ENCODE peak calls at places on chromosomes 6 and 20, in seven cellular contexts. H is esophagus muscularis mucosa, M is prostate gland, K is spleen, S is transverse colon, D is breast epithelium, N is HCT116. W is an unnamed sample.
A peak's percentile ranks its signal among the peaks of the same experiment; 100 is the strongest.

GRCh38 chr6:43453831-43454230 is 1.5 kb downstream of the DLK2 start:
- DNase-seq in H (no peak), M (no peak), K (no peak), S (no peak), D (no peak), N (no peak), W (no peak)

GRCh38 chr20:36861625-36861874 is 14.4 kb upstream of the TLDC2 start:
- DNase-seq in H (no peak), M (no peak), K (peak; percentile 78), S (no peak), D (no peak), N (no peak), W (no peak)

GRCh38 chr6:144402750-144403149 is 117.6 kb downstream of the UTRN start:
- DNase-seq in H (no peak), M (no peak), K (no peak), S (no peak), D (no peak), N (no peak), W (no peak)

GRCh38 chr20:13817342-13817741 is 32.5 kb downstream of the NDUFAF5 start:
- DNase-seq in H (no peak), M (no peak), K (no peak), S (no peak), D (no peak), N (no peak), W (no peak)

GRCh38 chr20:57746201-57746600 is 36.4 kb upstream of the PMEPA1 start:
- DNase-seq in H (no peak), M (no peak), K (peak; percentile 63), S (no peak), D (no peak), N (no peak), W (no peak)

GRCh38 chr6:165913676-165914570 is 250.9 kb upstream of the PDE10A start:
- DNase-seq in H (no peak), M (no peak), K (no peak), S (no peak), D (no peak), N (no peak), W (no peak)

GRCh38 chr6:53179961-53180651 is 31.5 kb upstream of the GCM1 start:
- DNase-seq in H (no peak), M (peak; percentile 58), K (peak; percentile 77), S (peak; percentile 59), D (peak; percentile 50), N (no peak), W (no peak)

GRCh38 chr6:107732461-107732860 is 91.7 kb downstream of the SCML4 start:
- DNase-seq in H (peak; percentile 62), M (no peak), K (no peak), S (no peak), D (no peak), N (no peak), W (no peak)

GRCh38 chr6:28383235-28384142 is 16.1 kb downstream of the ZSCAN12 start:
- DNase-seq in H (peak; percentile 96), M (peak; percentile 76), K (peak; percentile 93), S (peak; percentile 92), D (peak; percentile 80), N (peak; percentile 82), W (no peak)

GRCh38 chr6:80403365-80403764 is 296.9 kb downstream of the BCKDHB start:
- DNase-seq in H (no peak), M (no peak), K (no peak), S (no peak), D (no peak), N (no peak), W (no peak)

GRCh38 chr20:24811020-24811419 is 138.0 kb upstream of the CST7 start:
- DNase-seq in H (no peak), M (no peak), K (peak; percentile 41), S (no peak), D (no peak), N (no peak), W (no peak)

GRCh38 chr6:42391441-42391840 is 60.3 kb downstream of the TRERF1 start:
- DNase-seq in H (no peak), M (no peak), K (no peak), S (no peak), D (no peak), N (no peak), W (no peak)

GRCh38 chr6:41222045-41222444 is 6.1 kb upstream of the TREML4 start:
- DNase-seq in H (peak; percentile 77), M (no peak), K (no peak), S (no peak), D (no peak), N (no peak), W (no peak)

GRCh38 chr20:44736170-44737021 is 9.3 kb upstream of the KCNK15 start:
- DNase-seq in H (no peak), M (no peak), K (no peak), S (peak; percentile 44), D (peak; percentile 40), N (peak; percentile 89), W (no peak)

GRCh38 chr6:132021552-132022375 is 70.6 kb upstream of the CCN2 start:
- DNase-seq in H (no peak), M (no peak), K (no peak), S (no peak), D (peak; percentile 47), N (no peak), W (no peak)

GRCh38 chr6:56048601-56049000 is 173.2 kb upstream of the BMP5 start:
- DNase-seq in H (no peak), M (no peak), K (no peak), S (no peak), D (no peak), N (no peak), W (no peak)

DNA sequence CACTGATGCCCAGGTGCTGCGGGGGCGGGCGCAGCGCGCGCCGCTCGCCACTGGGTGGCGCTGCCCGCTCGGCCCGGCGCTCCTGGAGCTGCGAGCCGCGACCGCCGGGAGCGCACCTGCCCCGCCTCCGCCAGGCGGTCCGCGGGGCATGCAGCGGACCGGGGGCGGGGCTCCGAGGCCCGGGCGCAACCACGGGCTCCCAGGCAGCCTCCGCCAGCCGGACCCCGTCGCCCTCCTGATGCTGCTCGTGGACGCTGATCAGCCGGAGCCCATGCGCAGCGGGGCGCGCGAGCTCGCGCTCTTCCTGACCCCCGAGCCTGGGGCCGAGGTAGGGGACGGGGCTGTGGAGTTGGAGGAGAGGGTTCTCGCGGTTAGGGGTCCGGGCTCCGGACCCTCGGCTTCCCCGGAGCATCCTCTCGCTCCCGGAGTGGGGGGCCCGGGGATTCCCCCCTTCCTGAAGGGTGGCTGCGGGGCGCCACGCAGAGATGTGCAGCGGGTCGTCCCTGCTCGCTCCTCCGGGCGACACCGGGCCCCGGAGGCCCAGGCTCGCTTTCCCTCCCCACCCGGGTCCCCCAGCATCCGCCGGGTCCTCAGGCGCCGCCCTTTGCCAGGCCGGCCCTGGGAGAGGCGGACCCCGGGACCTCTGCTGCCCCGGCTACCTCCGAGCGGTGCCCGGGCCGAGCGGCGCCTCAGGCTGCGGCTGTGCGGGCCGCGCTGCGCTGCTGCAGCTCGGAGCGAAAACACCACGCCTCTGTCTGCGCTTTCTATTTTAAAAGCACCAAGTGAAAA is at the start of gene BCAS4:
- DNase-seq in H (no peak), M (peak; percentile 71), K (peak; percentile 95), S (peak; percentile 84), D (peak; percentile 70), N (peak; percentile 42), W (peak; percentile 88)
- TF ChIP-seq POLR2AphosphoS5 in H (no peak), M (no peak), K (peak; percentile 67), S (no peak), D (no peak), N (peak; percentile 68), W (peak; percentile 58)

GRCh38 chr6:11218827-11219826 is 13.3 kb downstream of the NEDD9 start:
- DNase-seq in H (no peak), M (peak; percentile 50), K (no peak), S (peak; percentile 67), D (peak; percentile 65), N (no peak), W (no peak)
- TF ChIP-seq POLR2A in H (no peak), M (no peak), K (no peak), S (peak; percentile 11), D (no peak), N (no peak), W (no peak)

GRCh38 chr6:14664112-14664592 is 546.6 kb downstream of the CD83 start:
- DNase-seq in H (no peak), M (no peak), K (peak; percentile 82), S (no peak), D (no peak), N (no peak), W (no peak)

GRCh38 chr6:14665827-14666724 is 548.5 kb downstream of the CD83 start:
- DNase-seq in H (no peak), M (no peak), K (no peak), S (peak; percentile 15), D (no peak), N (no peak), W (no peak)

GRCh38 chr6:14661696-14662095 is 544.1 kb downstream of the CD83 start:
- DNase-seq in H (no peak), M (no peak), K (no peak), S (no peak), D (no peak), N (no peak), W (no peak)

GRCh38 chr6:14661188-14661587 is 543.6 kb downstream of the CD83 start:
- DNase-seq in H (no peak), M (no peak), K (no peak), S (no peak), D (no peak), N (no peak), W (no peak)

DNA sequence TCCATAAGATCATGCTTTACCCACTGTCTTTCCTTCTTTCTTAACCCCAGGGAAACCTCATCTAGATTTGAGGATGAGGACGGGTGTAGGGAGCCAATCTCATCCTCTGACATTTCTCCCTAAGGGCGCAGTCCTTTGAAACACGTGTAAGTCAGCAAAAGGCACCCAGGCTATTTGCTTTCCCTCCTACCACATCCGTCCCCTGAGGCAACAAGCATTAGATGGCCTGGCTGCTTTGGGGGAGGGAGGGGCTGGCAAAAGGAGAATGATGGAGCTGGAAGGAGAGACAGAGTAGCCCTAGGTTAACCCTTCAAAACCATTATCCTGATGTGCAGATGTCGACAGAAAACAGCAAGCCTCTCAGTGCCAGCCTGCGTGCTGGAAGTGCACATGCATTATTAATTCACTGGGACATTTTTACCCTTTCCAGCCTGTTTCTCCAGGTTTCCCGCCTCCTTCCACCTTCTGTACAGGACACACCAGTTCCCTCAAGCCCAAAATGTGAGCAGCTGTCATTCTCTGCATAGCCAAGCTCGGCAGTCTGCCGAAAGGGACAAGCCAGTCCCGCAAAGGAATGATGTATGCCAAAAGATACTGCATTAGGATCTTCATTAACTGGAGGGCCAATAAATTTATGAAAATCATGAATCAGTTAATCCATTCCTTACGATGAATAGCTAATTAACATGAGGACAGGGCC is 547.2 kb downstream of the CD83 start:
- DNase-seq in H (no peak), M (no peak), K (no peak), S (no peak), D (no peak), N (no peak), W (no peak)
- TF ChIP-seq POLR2AphosphoS5 in H (no peak), M (no peak), K (no peak), S (no peak), D (no peak), N (no peak), W (no peak)

DNA sequence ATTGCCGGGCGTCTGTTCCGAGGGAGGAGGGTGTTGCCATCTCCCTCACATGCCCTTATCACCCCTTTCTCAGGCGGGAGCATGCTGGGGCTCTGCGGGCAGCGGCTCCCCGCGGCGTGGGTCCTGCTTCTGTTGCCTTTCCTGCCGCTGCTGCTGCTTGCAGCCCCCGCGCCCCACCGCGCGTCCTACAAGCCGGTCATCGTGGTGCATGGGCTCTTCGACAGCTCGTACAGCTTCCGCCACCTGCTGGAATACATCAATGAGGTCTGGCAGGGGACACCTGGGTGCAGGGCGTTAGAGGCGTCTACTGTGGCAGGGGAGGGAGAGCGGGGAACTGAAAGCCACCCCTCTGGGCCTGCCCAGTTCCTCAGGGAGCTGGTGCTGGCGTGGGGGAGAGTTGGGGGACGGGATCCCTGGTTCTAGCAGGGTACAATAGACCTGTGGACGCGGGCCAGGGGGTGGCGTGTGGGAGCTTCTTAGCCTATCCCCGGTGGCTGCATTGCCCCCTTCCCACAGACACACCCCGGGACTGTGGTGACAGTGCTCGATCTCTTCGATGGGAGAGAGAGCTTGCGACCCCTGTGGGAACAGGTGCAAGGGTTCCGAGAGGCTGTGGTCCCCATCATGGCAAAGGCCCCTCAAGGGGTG is 697 bp downstream of the PPT2 start:
- DNase-seq in H (no peak), M (peak; percentile 79), K (peak; percentile 88), S (peak; percentile 85), D (peak; percentile 61), N (peak; percentile 54), W (peak; percentile 80)
- TF ChIP-seq POLR2A in H (no peak), M (peak; percentile 28), K (no peak), S (peak; percentile 48), D (no peak), N (no peak), W (no peak)

W was measured in GM12892.